ENCODE peak calls at places on chromosomes 3 and 15, in four cellular contexts. M is lung, P is dorsolateral prefrontal cortex, J is HL-60. I is an unnamed sample.

GRCh38 chr15:76195506-76196285 is 115.6 kb downstream of the ETFA start:
- DNase-seq in M (no peak), P (no peak), J (no peak), I (no peak)

GRCh38 chr3:20035019-20035418 is 5.2 kb upstream of the KAT2B start:
- DNase-seq in M (no peak), P (no peak), J (no peak), I (no peak)

GRCh38 chr15:41490355-41490754 is 3.3 kb upstream of the ITPKA start:
- DNase-seq in M (no peak), P (no peak), J (peak), I (peak)

GRCh38 chr15:69921626-69922624 is 175.8 kb downstream of the TLE3 start:
- DNase-seq in M (no peak), P (no peak), J (no peak), I (no peak)

GRCh38 chr15:51696566-51696965 is 15.3 kb downstream of the SCG3 start:
- DNase-seq in M (no peak), P (no peak), J (no peak), I (no peak)

GRCh38 chr15:61989698-61990097 is 70.5 kb downstream of the VPS13C start:
- DNase-seq in M (no peak), P (no peak), J (no peak), I (no peak)

GRCh38 chr3:112038863-112039262 is 4.3 kb downstream of the TMPRSS7 start:
- DNase-seq in M (no peak), P (no peak), J (no peak), I (no peak)

GRCh38 chr3:122406198-122406597 is 9.7 kb downstream of the WDR5B start:
- DNase-seq in M (no peak), P (no peak), J (no peak), I (no peak)

GRCh38 chr15:69244798-69245197 is 53.9 kb upstream of the PAQR5 start:
- DNase-seq in M (no peak), P (no peak), J (no peak), I (no peak)

GRCh38 chr15:58477228-58477627 is 45.4 kb downstream of the LIPC start:
- DNase-seq in M (no peak), P (no peak), J (no peak), I (no peak)

GRCh38 chr3:192422321-192422997 is 304.9 kb downstream of the FGF12 start:
- DNase-seq in M (no peak), P (no peak), J (no peak), I (no peak)

GRCh38 chr3:21345577-21345976 is 405.4 kb downstream of the ZNF385D start:
- DNase-seq in M (no peak), P (no peak), J (no peak), I (no peak)

GRCh38 chr3:12981631-12982265 is 91.5 kb downstream of the IQSEC1 start:
- DNase-seq in M (no peak), P (no peak), J (no peak), I (no peak)

GRCh38 chr3:95514260-95514659 is 1300.1 kb upstream of the EPHA6 start:
- DNase-seq in M (no peak), P (no peak), J (no peak), I (no peak)

GRCh38 chr3:139340784-139341183 is 3.0 kb upstream of the MRPS22 start:
- DNase-seq in M (no peak), P (no peak), J (no peak), I (no peak)

GRCh38 chr3:15755181-15755580 is 42.6 kb downstream of the ANKRD28 start:
- DNase-seq in M (no peak), P (no peak), J (no peak), I (no peak)

GRCh38 chr3:175916151-175916946 is 1057.2 kb downstream of the NAALADL2 start:
- DNase-seq in M (no peak), P (no peak), J (no peak), I (no peak)

GRCh38 chr3:55746808-55747413 is 259.8 kb upstream of the WNT5A start:
- DNase-seq in M (no peak), P (no peak), J (no peak), I (no peak)

GRCh38 chr3:38118421-38119247 is 18.3 kb downstream of the ACAA1 start:
- DNase-seq in M (no peak), P (peak), J (no peak), I (no peak)

GRCh38 chr15:41809526-41810220 is 18.2 kb upstream of the JMJD7 start:
- DNase-seq in M (no peak), P (no peak), J (no peak), I (no peak)

GRCh38 chr3:60812544-60812943 is 438.7 kb downstream of the FHIT start:
- DNase-seq in M (no peak), P (no peak), J (no peak), I (no peak)

GRCh38 chr3:27528798-27529197 is 44.6 kb upstream of the SLC4A7 start:
- DNase-seq in M (no peak), P (no peak), J (no peak), I (no peak)

GRCh38 chr15:91113036-91113435 is 13.0 kb downstream of the SV2B start:
- DNase-seq in M (no peak), P (no peak), J (no peak), I (no peak)

GRCh38 chr3:168802761-168803160 is 707.0 kb upstream of the GOLIM4 start:
- DNase-seq in M (no peak), P (no peak), J (no peak), I (no peak)

GRCh38 chr3:195260286-195260905 is 10.6 kb downstream of the XXYLT1 start:
- DNase-seq in M (peak), P (no peak), J (peak), I (no peak)

GRCh38 chr3:186930639-186931486 is 537 bp downstream of the ST6GAL1 start:
- DNase-seq in M (peak), P (no peak), J (peak), I (peak)

GRCh38 chr3:102304550-102304949 is 130.3 kb upstream of the ZPLD1 start:
- DNase-seq in M (no peak), P (no peak), J (no peak), I (no peak)

GRCh38 chr3:136731274-136731884 is 20.8 kb downstream of the STAG1 start:
- DNase-seq in M (no peak), P (no peak), J (no peak), I (no peak)

GRCh38 chr3:8739757-8740508 is 6.3 kb downstream of the CAV3 start:
- DNase-seq in M (no peak), P (no peak), J (no peak), I (peak)

GRCh38 chr3:184211718-184212117 is 17.7 kb upstream of the VWA5B2 start:
- DNase-seq in M (no peak), P (no peak), J (no peak), I (no peak)

GRCh38 chr3:198071602-198072285 is 111.7 kb downstream of the LMLN start:
- DNase-seq in M (no peak), P (no peak), J (no peak), I (peak)
- TF ChIP-seq CTCF in M (no peak), P (no peak), J (no peak), I (no peak)

GRCh38 chr3:117104792-117105191 is 395.2 kb downstream of the TUSC7 start:
- DNase-seq in M (no peak), P (no peak), J (no peak), I (no peak)

GRCh38 chr3:117101697-117102096 is 392.1 kb downstream of the TUSC7 start:
- DNase-seq in M (no peak), P (no peak), J (no peak), I (no peak)

GRCh38 chr3:117104381-117104780 is 394.8 kb downstream of the TUSC7 start:
- DNase-seq in M (no peak), P (no peak), J (no peak), I (no peak)

GRCh38 chr3:117102441-117102840 is 392.9 kb downstream of the TUSC7 start:
- DNase-seq in M (no peak), P (no peak), J (no peak), I (no peak)

DNA sequence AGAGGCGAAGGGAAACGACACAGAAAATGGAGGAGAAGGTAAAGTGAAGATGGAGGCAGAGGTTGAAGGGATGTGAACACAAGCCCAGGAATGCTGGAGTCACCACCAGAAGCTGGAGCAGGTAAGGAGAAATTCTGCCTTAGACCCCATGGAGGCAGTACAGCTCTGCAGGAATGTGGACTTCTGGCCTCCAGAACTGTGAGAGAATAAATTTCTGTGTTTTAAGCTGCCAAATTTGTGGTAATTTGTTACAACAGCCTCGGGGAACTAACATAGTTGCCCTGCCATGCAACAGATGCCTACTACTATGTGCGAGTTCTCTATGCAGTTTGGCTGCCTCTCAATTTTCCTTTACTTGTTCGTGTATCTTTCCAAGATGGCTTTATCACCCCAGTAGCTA is 394.1 kb downstream of the TUSC7 start:
- DNase-seq in M (no peak), P (no peak), J (no peak), I (no peak)
- TF ChIP-seq CTCF in M (no peak), P (no peak), J (no peak), I (peak)

GRCh38 chr3:187949093-187949820 is 204.0 kb upstream of the BCL6 start:
- DNase-seq in M (no peak), P (no peak), J (no peak), I (no peak)

GRCh38 chr3:187952849-187953248 is 201.1 kb upstream of the LPP start:
- DNase-seq in M (no peak), P (no peak), J (no peak), I (no peak)

GRCh38 chr3:187954486-187955075 is 199.4 kb upstream of the LPP start:
- DNase-seq in M (no peak), P (no peak), J (no peak), I (no peak)

GRCh38 chr3:187950671-187951070 is 203.3 kb upstream of the LPP start:
- DNase-seq in M (no peak), P (no peak), J (no peak), I (no peak)

GRCh38 chr3:187951452-187952190 is 202.3 kb upstream of the LPP start:
- DNase-seq in M (no peak), P (no peak), J (peak), I (no peak)
- TF ChIP-seq CTCF in M (no peak), P (no peak), J (no peak), I (no peak)

GRCh38 chr3:46058981-46059380 is 31.7 kb upstream of the XCR1 start:
- DNase-seq in M (peak), P (no peak), J (no peak), I (no peak)

GRCh38 chr3:46062679-46063078 is 35.4 kb upstream of the XCR1 start:
- DNase-seq in M (peak), P (no peak), J (no peak), I (no peak)

GRCh38 chr3:46059432-46059831 is 32.1 kb upstream of the XCR1 start:
- DNase-seq in M (peak), P (no peak), J (no peak), I (no peak)

GRCh38 chr3:46061887-46062286 is 34.6 kb upstream of the XCR1 start:
- DNase-seq in M (peak), P (no peak), J (no peak), I (no peak)

DNA sequence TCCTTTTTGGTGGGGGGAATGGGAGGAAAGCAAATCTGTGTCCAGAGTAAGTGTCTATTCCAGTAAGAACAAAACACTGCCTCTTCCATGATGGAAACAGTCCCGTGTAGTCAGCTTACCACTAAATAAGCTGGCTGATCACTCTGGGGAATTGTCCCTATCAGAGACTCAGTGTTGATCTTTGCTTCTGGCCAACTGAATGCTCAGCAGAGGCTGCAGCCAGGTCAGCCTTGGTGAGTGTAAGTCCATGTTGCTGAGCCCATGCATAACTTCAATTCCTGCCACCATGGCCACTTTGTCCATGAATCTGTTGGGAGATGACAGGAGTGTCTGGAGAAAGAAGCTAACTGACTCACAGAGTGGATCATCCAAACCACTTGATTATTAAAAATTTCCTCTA is 33.8 kb upstream of the XCR1 start:
- DNase-seq in M (no peak), P (no peak), J (no peak), I (no peak)
- TF ChIP-seq CTCF in M (no peak), P (no peak), J (no peak), I (no peak)

DNA sequence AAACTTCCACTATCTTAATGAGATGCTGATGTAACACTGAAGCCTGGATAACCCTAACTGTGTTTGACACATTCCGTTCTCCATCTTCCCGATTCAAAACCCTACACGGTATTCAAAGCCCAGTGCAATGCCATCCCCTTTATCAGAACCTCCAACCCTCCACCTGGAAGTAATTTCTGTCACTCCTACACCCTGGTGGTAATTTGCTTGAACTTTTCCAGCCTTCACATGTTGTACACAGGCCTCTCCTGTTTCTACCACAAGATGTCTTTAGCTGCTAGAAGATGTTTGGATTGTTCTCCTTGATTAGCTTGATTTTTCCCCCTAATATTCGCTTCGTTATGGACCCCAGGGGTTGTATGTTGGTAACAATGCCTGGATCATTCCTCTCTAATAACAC is 208.9 kb downstream of the CHST2 start:
- DNase-seq in M (no peak), P (no peak), J (no peak), I (peak)
- TF ChIP-seq CTCF in M (no peak), P (no peak), J (no peak), I (peak)

GRCh38 chr15:45790325-45790943 is 155.6 kb downstream of the SQOR start:
- DNase-seq in M (no peak), P (no peak), J (no peak), I (no peak)
- TF ChIP-seq CTCF in M (no peak), P (peak), J (peak), I (peak)

DNA sequence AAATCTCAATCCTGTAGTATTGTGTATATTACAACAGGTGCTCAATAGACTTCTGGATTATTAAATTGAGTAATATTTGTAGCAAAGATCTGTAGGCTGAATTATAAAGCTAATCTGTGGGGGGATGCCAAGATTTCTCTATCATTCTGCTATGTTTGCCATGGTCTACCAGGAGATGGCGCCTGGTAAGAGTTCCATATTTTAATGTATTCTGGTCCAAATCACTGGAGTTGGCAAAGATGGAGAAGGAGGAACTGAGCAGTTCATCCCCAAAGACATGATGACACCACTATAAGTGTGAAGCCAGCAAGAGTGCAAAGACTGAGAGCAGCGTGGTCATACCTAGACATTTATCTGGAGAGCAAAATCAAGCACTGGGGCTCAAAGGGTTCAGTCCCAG is 340.8 kb upstream of the TPRG1 start:
- DNase-seq in M (no peak), P (no peak), J (no peak), I (no peak)
- TF ChIP-seq CTCF in M (no peak), P (no peak), J (peak), I (peak)

I was measured in HFF-Myc.